ENCODE peak calls at places on chromosomes 12 and 14, in six cellular contexts. One of them, this sample, is unnamed.

GRCh38 chr12:110717037-110717436 is 25.7 kb downstream of the PPP1CC start:
- DNase-seq in caudate nucleus: no peak
- DNase-seq in skeletal muscle cell: no peak
- DNase-seq in progenitor cell of endocrine pancreas: no peak
- DNase-seq in cardiac muscle cell: no peak
- DNase-seq in adrenal gland: no peak
- DNase-seq in this sample: no peak

GRCh38 chr12:27578689-27579372 is 54.8 kb downstream of the PPFIBP1 start:
- DNase-seq in caudate nucleus: no peak
- DNase-seq in skeletal muscle cell: no peak
- DNase-seq in progenitor cell of endocrine pancreas: no peak
- DNase-seq in cardiac muscle cell: peak
- DNase-seq in adrenal gland: no peak
- DNase-seq in this sample: no peak

GRCh38 chr12:7017870-7018349 is 366 bp downstream of the LPCAT3 start:
- DNase-seq in caudate nucleus: no peak
- DNase-seq in skeletal muscle cell: no peak
- DNase-seq in progenitor cell of endocrine pancreas: no peak
- DNase-seq in cardiac muscle cell: no peak
- DNase-seq in adrenal gland: peak
- DNase-seq in this sample: no peak

GRCh38 chr12:94603434-94604068 is 46.8 kb downstream of the TMCC3 start:
- DNase-seq in caudate nucleus: no peak
- DNase-seq in skeletal muscle cell: no peak
- DNase-seq in progenitor cell of endocrine pancreas: no peak
- DNase-seq in cardiac muscle cell: peak
- DNase-seq in adrenal gland: no peak
- DNase-seq in this sample: no peak

GRCh38 chr14:51576112-51576420 is 75.6 kb upstream of the FRMD6 start:
- DNase-seq in caudate nucleus: no peak
- DNase-seq in skeletal muscle cell: peak
- DNase-seq in progenitor cell of endocrine pancreas: no peak
- DNase-seq in cardiac muscle cell: no peak
- DNase-seq in adrenal gland: no peak
- DNase-seq in this sample: no peak

GRCh38 chr12:52307836-52308806 is 13.1 kb downstream of the KRT83 start:
- DNase-seq in caudate nucleus: peak
- DNase-seq in skeletal muscle cell: no peak
- DNase-seq in progenitor cell of endocrine pancreas: peak
- DNase-seq in cardiac muscle cell: peak
- DNase-seq in adrenal gland: peak
- DNase-seq in this sample: peak

GRCh38 chr12:52708010-52708409 is 4.7 kb upstream of the KRT77 start:
- DNase-seq in caudate nucleus: no peak
- DNase-seq in skeletal muscle cell: no peak
- DNase-seq in progenitor cell of endocrine pancreas: no peak
- DNase-seq in cardiac muscle cell: no peak
- DNase-seq in adrenal gland: no peak
- DNase-seq in this sample: no peak

GRCh38 chr14:73811164-73811503 is 40.5 kb upstream of the PTGR2 start:
- DNase-seq in caudate nucleus: no peak
- DNase-seq in skeletal muscle cell: no peak
- DNase-seq in progenitor cell of endocrine pancreas: no peak
- DNase-seq in cardiac muscle cell: no peak
- DNase-seq in adrenal gland: no peak
- DNase-seq in this sample: no peak

GRCh38 chr12:19946549-19946948 is 421.8 kb upstream of the PDE3A start:
- DNase-seq in caudate nucleus: no peak
- DNase-seq in skeletal muscle cell: peak
- DNase-seq in progenitor cell of endocrine pancreas: no peak
- DNase-seq in cardiac muscle cell: no peak
- DNase-seq in adrenal gland: no peak
- DNase-seq in this sample: peak

GRCh38 chr12:22415342-22416309 is 81.1 kb upstream of the ST8SIA1 start:
- DNase-seq in caudate nucleus: no peak
- DNase-seq in skeletal muscle cell: no peak
- DNase-seq in progenitor cell of endocrine pancreas: no peak
- DNase-seq in cardiac muscle cell: no peak
- DNase-seq in adrenal gland: no peak
- DNase-seq in this sample: no peak

GRCh38 chr14:59919582-59920377 is at the start of gene LRRC9:
- DNase-seq in caudate nucleus: peak
- DNase-seq in skeletal muscle cell: no peak
- DNase-seq in progenitor cell of endocrine pancreas: peak
- DNase-seq in cardiac muscle cell: peak
- DNase-seq in adrenal gland: peak
- DNase-seq in this sample: peak

GRCh38 chr14:24481622-24482324 is 26.3 kb downstream of the CMA1 start:
- DNase-seq in caudate nucleus: no peak
- DNase-seq in skeletal muscle cell: no peak
- DNase-seq in progenitor cell of endocrine pancreas: peak
- DNase-seq in cardiac muscle cell: peak
- DNase-seq in adrenal gland: no peak
- DNase-seq in this sample: peak

This sample was measured in Ammon's horn.